ENCODE peak calls at places on chromosomes 7 and 10, in seven cellular contexts. K is NCI-H524 treated with DMSO at 0.1 percent for 48 hours, W is T-cell, P is T-helper 9 cell, I is upper lobe of right lung, J is heart right ventricle, V is mucosa of descending colon. R is an unnamed sample.

GRCh38 chr10:132938472-132939329 is 3.7 kb downstream of the CFAP46 start:
- DNase-seq in K (no peak), W (no peak), P (no peak), I (peak; percentile 50), J (no peak), V (no peak), R (no peak)

GRCh38 chr7:4233146-4233545 is 448.9 kb upstream of the FOXK1 start:
- DNase-seq in K (no peak), W (no peak), P (no peak), I (no peak), J (no peak), V (no peak), R (no peak)

GRCh38 chr7:78702770-78703169 is 750.7 kb downstream of the MAGI2 start:
- DNase-seq in K (no peak), W (no peak), P (no peak), I (no peak), J (no peak), V (no peak), R (no peak)

GRCh38 chr10:21424511-21424910 is 101.0 kb downstream of the SKIDA1 start:
- DNase-seq in K (no peak), W (no peak), P (no peak), I (no peak), J (no peak), V (no peak), R (no peak)

GRCh38 chr10:11414314-11415038 is 197.0 kb downstream of the USP6NL start:
- DNase-seq in K (no peak), W (no peak), P (no peak), I (no peak), J (no peak), V (no peak), R (no peak)

GRCh38 chr10:127935115-127935561 is 28.2 kb downstream of the PTPRE start:
- DNase-seq in K (no peak), W (no peak), P (no peak), I (no peak), J (no peak), V (no peak), R (no peak)

GRCh38 chr7:100803398-100804161 is 23.7 kb downstream of the EPHB4 start:
- DNase-seq in K (peak; percentile 52), W (no peak), P (no peak), I (peak; percentile 81), J (peak; percentile 54), V (no peak), R (peak; percentile 40)

GRCh38 chr7:98282727-98283126 is 1.2 kb downstream of the BRI3 start:
- DNase-seq in K (no peak), W (no peak), P (no peak), I (no peak), J (no peak), V (no peak), R (no peak)

GRCh38 chr7:98133181-98133580 is 26.5 kb downstream of the LMTK2 start:
- DNase-seq in K (no peak), W (no peak), P (no peak), I (no peak), J (no peak), V (no peak), R (no peak)

GRCh38 chr7:110591341-110591740 is 499.6 kb upstream of the LRRN3 start:
- DNase-seq in K (no peak), W (no peak), P (no peak), I (no peak), J (no peak), V (no peak), R (no peak)

GRCh38 chr10:33385686-33386085 is 51.2 kb upstream of the NRP1 start:
- DNase-seq in K (no peak), W (no peak), P (no peak), I (no peak), J (no peak), V (no peak), R (no peak)

GRCh38 chr7:11327633-11328032 is 354.0 kb downstream of the PHF14 start:
- DNase-seq in K (peak; percentile 7), W (no peak), P (no peak), I (no peak), J (no peak), V (no peak), R (no peak)

GRCh38 chr10:93357680-93358079 is 124.5 kb downstream of the MYOF start:
- DNase-seq in K (no peak), W (no peak), P (no peak), I (no peak), J (no peak), V (no peak), R (no peak)

GRCh38 chr10:94403034-94403822 is 887 bp downstream of the TBC1D12 start:
- DNase-seq in K (no peak), W (no peak), P (no peak), I (peak; percentile 83), J (peak; percentile 64), V (peak; percentile 79), R (no peak)

R was measured in nucleus accumbens.